ENCODE peak calls at places on chromosomes 6 and 20, in ten cellular contexts. One of them, this sample, is unnamed.

GRCh38 chr6:141164042-141164748 is 968.5 kb upstream of the GJE1 start:
- DNase-seq in endodermal cell: no peak
- DNase-seq in ELR: no peak
- DNase-seq in thoracic aorta: no peak
- DNase-seq in activated T-helper 1 cell treated with Interleukin-2 at 50 U/mL for 16 hours: no peak
- DNase-seq in GM06990: no peak
- DNase-seq in activated CD4-positive, alpha-beta T cell treated with anti-CD3 and anti-CD28 coated beads, Interleukin-2, amount 10 ng/mL, durations not matched to agents 7 days and 5 days: no peak
- DNase-seq in activated T-cell treated with anti-CD3 and anti-CD28 coated beads for 24 hours: no peak
- DNase-seq in breast epithelium: no peak
- DNase-seq in hippocampal formation: no peak
- DNase-seq in this sample: no peak

GRCh38 chr6:146892613-146893401 is 294.0 kb downstream of the ADGB start:
- DNase-seq in activated T-helper 1 cell treated with Interleukin-2 at 50 U/mL for 16 hours: no peak
- DNase-seq in breast epithelium: no peak
- DNase-seq in ELR: peak
- DNase-seq in endodermal cell: no peak
- DNase-seq in activated CD4-positive, alpha-beta T cell treated with anti-CD3 and anti-CD28 coated beads, Interleukin-2, amount 10 ng/mL, durations not matched to agents 7 days and 5 days: no peak
- DNase-seq in GM06990: no peak
- DNase-seq in activated T-cell treated with anti-CD3 and anti-CD28 coated beads for 24 hours: no peak
- DNase-seq in thoracic aorta: no peak
- DNase-seq in hippocampal formation: no peak
- DNase-seq in this sample: no peak

GRCh38 chr6:143569035-143569434 is 57.5 kb upstream of the FUCA2 start:
- DNase-seq in activated T-helper 1 cell treated with Interleukin-2 at 50 U/mL for 16 hours: no peak
- DNase-seq in breast epithelium: no peak
- DNase-seq in activated T-cell treated with anti-CD3 and anti-CD28 coated beads for 24 hours: no peak
- DNase-seq in GM06990: no peak
- DNase-seq in endodermal cell: no peak
- DNase-seq in activated CD4-positive, alpha-beta T cell treated with anti-CD3 and anti-CD28 coated beads, Interleukin-2, amount 10 ng/mL, durations not matched to agents 7 days and 5 days: no peak
- DNase-seq in ELR: peak
- DNase-seq in thoracic aorta: no peak
- DNase-seq in hippocampal formation: no peak
- DNase-seq in this sample: no peak

GRCh38 chr6:85078071-85078470 is 313.7 kb upstream of the TBX18 start:
- DNase-seq in GM06990: no peak
- DNase-seq in ELR: peak
- DNase-seq in thoracic aorta: no peak
- DNase-seq in activated T-cell treated with anti-CD3 and anti-CD28 coated beads for 24 hours: no peak
- DNase-seq in activated T-helper 1 cell treated with Interleukin-2 at 50 U/mL for 16 hours: no peak
- DNase-seq in endodermal cell: no peak
- DNase-seq in activated CD4-positive, alpha-beta T cell treated with anti-CD3 and anti-CD28 coated beads, Interleukin-2, amount 10 ng/mL, durations not matched to agents 7 days and 5 days: no peak
- DNase-seq in breast epithelium: no peak
- DNase-seq in hippocampal formation: no peak
- DNase-seq in this sample: no peak

GRCh38 chr6:8194499-8194898 is 92.2 kb upstream of the EEF1E1 start:
- DNase-seq in thoracic aorta: no peak
- DNase-seq in ELR: no peak
- DNase-seq in endodermal cell: no peak
- DNase-seq in activated T-helper 1 cell treated with Interleukin-2 at 50 U/mL for 16 hours: no peak
- DNase-seq in hippocampal formation: no peak
- DNase-seq in GM06990: no peak
- DNase-seq in activated CD4-positive, alpha-beta T cell treated with anti-CD3 and anti-CD28 coated beads, Interleukin-2, amount 10 ng/mL, durations not matched to agents 7 days and 5 days: no peak
- DNase-seq in breast epithelium: no peak
- DNase-seq in activated T-cell treated with anti-CD3 and anti-CD28 coated beads for 24 hours: no peak
- DNase-seq in this sample: no peak

GRCh38 chr6:76789580-76789979 is 673.7 kb downstream of the HTR1B start:
- DNase-seq in endodermal cell: no peak
- DNase-seq in thoracic aorta: no peak
- DNase-seq in ELR: no peak
- DNase-seq in breast epithelium: no peak
- DNase-seq in hippocampal formation: no peak
- DNase-seq in GM06990: no peak
- DNase-seq in activated T-helper 1 cell treated with Interleukin-2 at 50 U/mL for 16 hours: no peak
- DNase-seq in activated T-cell treated with anti-CD3 and anti-CD28 coated beads for 24 hours: no peak
- DNase-seq in activated CD4-positive, alpha-beta T cell treated with anti-CD3 and anti-CD28 coated beads, Interleukin-2, amount 10 ng/mL, durations not matched to agents 7 days and 5 days: no peak
- DNase-seq in this sample: no peak

GRCh38 chr6:81786159-81786558 is 33.7 kb upstream of the TENT5A start:
- DNase-seq in activated T-helper 1 cell treated with Interleukin-2 at 50 U/mL for 16 hours: no peak
- DNase-seq in activated CD4-positive, alpha-beta T cell treated with anti-CD3 and anti-CD28 coated beads, Interleukin-2, amount 10 ng/mL, durations not matched to agents 7 days and 5 days: no peak
- DNase-seq in thoracic aorta: no peak
- DNase-seq in GM06990: no peak
- DNase-seq in breast epithelium: no peak
- DNase-seq in endodermal cell: no peak
- DNase-seq in activated T-cell treated with anti-CD3 and anti-CD28 coated beads for 24 hours: no peak
- DNase-seq in ELR: no peak
- DNase-seq in hippocampal formation: no peak
- DNase-seq in this sample: no peak

GRCh38 chr6:158756126-158756525 is 63.0 kb downstream of the EZR start:
- DNase-seq in activated T-helper 1 cell treated with Interleukin-2 at 50 U/mL for 16 hours: no peak
- DNase-seq in breast epithelium: peak
- DNase-seq in activated T-cell treated with anti-CD3 and anti-CD28 coated beads for 24 hours: no peak
- DNase-seq in activated CD4-positive, alpha-beta T cell treated with anti-CD3 and anti-CD28 coated beads, Interleukin-2, amount 10 ng/mL, durations not matched to agents 7 days and 5 days: no peak
- DNase-seq in hippocampal formation: no peak
- DNase-seq in endodermal cell: peak
- DNase-seq in GM06990: no peak
- DNase-seq in ELR: no peak
- DNase-seq in thoracic aorta: no peak
- DNase-seq in this sample: no peak

GRCh38 chr6:138129190-138129589 is 22.0 kb upstream of the PERP start:
- DNase-seq in ELR: no peak
- DNase-seq in GM06990: no peak
- DNase-seq in activated T-helper 1 cell treated with Interleukin-2 at 50 U/mL for 16 hours: no peak
- DNase-seq in hippocampal formation: no peak
- DNase-seq in activated CD4-positive, alpha-beta T cell treated with anti-CD3 and anti-CD28 coated beads, Interleukin-2, amount 10 ng/mL, durations not matched to agents 7 days and 5 days: no peak
- DNase-seq in endodermal cell: peak
- DNase-seq in breast epithelium: no peak
- DNase-seq in activated T-cell treated with anti-CD3 and anti-CD28 coated beads for 24 hours: no peak
- DNase-seq in thoracic aorta: no peak
- DNase-seq in this sample: no peak

GRCh38 chr6:41687501-41688175 is 47.8 kb downstream of the TFEB start:
- DNase-seq in activated CD4-positive, alpha-beta T cell treated with anti-CD3 and anti-CD28 coated beads, Interleukin-2, amount 10 ng/mL, durations not matched to agents 7 days and 5 days: no peak
- DNase-seq in endodermal cell: peak
- DNase-seq in GM06990: no peak
- DNase-seq in activated T-cell treated with anti-CD3 and anti-CD28 coated beads for 24 hours: no peak
- DNase-seq in ELR: no peak
- DNase-seq in hippocampal formation: no peak
- DNase-seq in thoracic aorta: no peak
- DNase-seq in breast epithelium: no peak
- DNase-seq in activated T-helper 1 cell treated with Interleukin-2 at 50 U/mL for 16 hours: no peak
- DNase-seq in this sample: no peak

GRCh38 chr6:167910007-167910406 is 83.3 kb downstream of the AFDN start:
- DNase-seq in activated T-cell treated with anti-CD3 and anti-CD28 coated beads for 24 hours: no peak
- DNase-seq in hippocampal formation: no peak
- DNase-seq in breast epithelium: no peak
- DNase-seq in thoracic aorta: no peak
- DNase-seq in ELR: no peak
- DNase-seq in activated T-helper 1 cell treated with Interleukin-2 at 50 U/mL for 16 hours: no peak
- DNase-seq in endodermal cell: no peak
- DNase-seq in activated CD4-positive, alpha-beta T cell treated with anti-CD3 and anti-CD28 coated beads, Interleukin-2, amount 10 ng/mL, durations not matched to agents 7 days and 5 days: no peak
- DNase-seq in GM06990: no peak
- DNase-seq in this sample: no peak

GRCh38 chr6:35642471-35643161 is 46.1 kb downstream of the FKBP5 start:
- DNase-seq in hippocampal formation: no peak
- DNase-seq in thoracic aorta: no peak
- DNase-seq in activated T-helper 1 cell treated with Interleukin-2 at 50 U/mL for 16 hours: no peak
- DNase-seq in ELR: no peak
- DNase-seq in endodermal cell: no peak
- DNase-seq in activated T-cell treated with anti-CD3 and anti-CD28 coated beads for 24 hours: no peak
- DNase-seq in activated CD4-positive, alpha-beta T cell treated with anti-CD3 and anti-CD28 coated beads, Interleukin-2, amount 10 ng/mL, durations not matched to agents 7 days and 5 days: no peak
- DNase-seq in breast epithelium: no peak
- DNase-seq in GM06990: no peak
- DNase-seq in this sample: no peak

GRCh38 chr20:46757754-46758678 is 48.6 kb downstream of the SLC2A10 start:
- DNase-seq in activated CD4-positive, alpha-beta T cell treated with anti-CD3 and anti-CD28 coated beads, Interleukin-2, amount 10 ng/mL, durations not matched to agents 7 days and 5 days: peak
- DNase-seq in breast epithelium: no peak
- DNase-seq in activated T-cell treated with anti-CD3 and anti-CD28 coated beads for 24 hours: peak
- DNase-seq in hippocampal formation: peak
- DNase-seq in GM06990: peak
- DNase-seq in thoracic aorta: no peak
- DNase-seq in endodermal cell: peak
- DNase-seq in ELR: peak
- DNase-seq in activated T-helper 1 cell treated with Interleukin-2 at 50 U/mL for 16 hours: no peak
- DNase-seq in this sample: no peak

GRCh38 chr20:37095108-37095608 is 639 bp downstream of the RBL1 start:
- DNase-seq in activated CD4-positive, alpha-beta T cell treated with anti-CD3 and anti-CD28 coated beads, Interleukin-2, amount 10 ng/mL, durations not matched to agents 7 days and 5 days: peak
- DNase-seq in GM06990: no peak
- DNase-seq in breast epithelium: no peak
- DNase-seq in hippocampal formation: no peak
- DNase-seq in activated T-cell treated with anti-CD3 and anti-CD28 coated beads for 24 hours: peak
- DNase-seq in ELR: peak
- DNase-seq in thoracic aorta: no peak
- DNase-seq in endodermal cell: no peak
- DNase-seq in activated T-helper 1 cell treated with Interleukin-2 at 50 U/mL for 16 hours: peak
- DNase-seq in this sample: no peak

GRCh38 chr20:50017160-50017559 is 34.4 kb downstream of the SNAI1 start:
- DNase-seq in activated T-cell treated with anti-CD3 and anti-CD28 coated beads for 24 hours: no peak
- DNase-seq in hippocampal formation: no peak
- DNase-seq in ELR: no peak
- DNase-seq in breast epithelium: no peak
- DNase-seq in activated T-helper 1 cell treated with Interleukin-2 at 50 U/mL for 16 hours: no peak
- DNase-seq in thoracic aorta: no peak
- DNase-seq in activated CD4-positive, alpha-beta T cell treated with anti-CD3 and anti-CD28 coated beads, Interleukin-2, amount 10 ng/mL, durations not matched to agents 7 days and 5 days: no peak
- DNase-seq in endodermal cell: no peak
- DNase-seq in GM06990: no peak
- DNase-seq in this sample: no peak

GRCh38 chr6:18302561-18303439 is 38.5 kb upstream of the DEK start:
- DNase-seq in GM06990: no peak
- DNase-seq in activated T-helper 1 cell treated with Interleukin-2 at 50 U/mL for 16 hours: no peak
- DNase-seq in ELR: peak
- DNase-seq in hippocampal formation: no peak
- DNase-seq in activated T-cell treated with anti-CD3 and anti-CD28 coated beads for 24 hours: no peak
- DNase-seq in activated CD4-positive, alpha-beta T cell treated with anti-CD3 and anti-CD28 coated beads, Interleukin-2, amount 10 ng/mL, durations not matched to agents 7 days and 5 days: no peak
- DNase-seq in endodermal cell: peak
- DNase-seq in breast epithelium: no peak
- DNase-seq in thoracic aorta: no peak
- DNase-seq in this sample: no peak